ENCODE peak calls at places on chromosomes 16 and 17, in five cellular contexts. L is transverse colon, M is PC-9, S is cardiac muscle cell, K is GM23338. Z is an unnamed sample.

GRCh38 chr16:86911311-86911999 is 333.1 kb downstream of the FOXL1 start:
- DNase-seq in L (no peak), M (no peak), S (no peak), K (no peak), Z (no peak)

GRCh38 chr16:11506816-11507305 is 79.9 kb downstream of the LITAF start:
- DNase-seq in L (no peak), M (no peak), S (no peak), K (no peak), Z (no peak)

GRCh38 chr16:49498241-49499017 is 124.8 kb downstream of the C16orf78 start:
- DNase-seq in L (no peak), M (no peak), S (no peak), K (no peak), Z (no peak)

GRCh38 chr16:56980792-56981724 is 8.3 kb upstream of the NLRC5 start:
- DNase-seq in L (no peak), M (no peak), S (no peak), K (no peak), Z (no peak)

GRCh38 chr16:88315543-88316105 is 67.1 kb upstream of the ZNF469 start:
- DNase-seq in L (peak), M (peak), S (no peak), K (no peak), Z (no peak)

GRCh38 chr16:85428168-85428898 is 184.8 kb upstream of the GSE1 start:
- DNase-seq in L (peak), M (peak), S (no peak), K (peak), Z (no peak)

GRCh38 chr17:62670202-62670821 is 42.8 kb downstream of the MRC2 start:
- DNase-seq in L (no peak), M (no peak), S (peak), K (peak), Z (no peak)

GRCh38 chr17:74646231-74646630 is 22.7 kb upstream of the CD300E start:
- DNase-seq in L (no peak), M (no peak), S (no peak), K (peak), Z (no peak)

GRCh38 chr16:129075-129474 is 9.4 kb downstream of the NPRL3 start:
- DNase-seq in L (no peak), M (no peak), S (no peak), K (no peak), Z (no peak)

GRCh38 chr16:86158688-86159360 is 259.9 kb downstream of the IRF8 start:
- DNase-seq in L (no peak), M (no peak), S (no peak), K (peak), Z (no peak)

GRCh38 chr16:16861546-16861945 is 482.6 kb downstream of the NPIPA7 start:
- DNase-seq in L (peak), M (peak), S (peak), K (peak), Z (peak)

GRCh38 chr17:17070931-17071330 is 28.7 kb downstream of the MPRIP start:
- DNase-seq in L (peak), M (no peak), S (no peak), K (no peak), Z (no peak)

GRCh38 chr16:79602615-79603014 is 2.1 kb upstream of the MAF start:
- DNase-seq in L (no peak), M (no peak), S (no peak), K (no peak), Z (no peak)

GRCh38 chr16:88570691-88571092 is 489 bp downstream of the ZC3H18 start:
- DNase-seq in L (peak), M (no peak), S (peak), K (peak), Z (no peak)

GRCh38 chr17:50144845-50145531 is 5.5 kb downstream of the PPP1R9B start:
- DNase-seq in L (no peak), M (peak), S (no peak), K (no peak), Z (no peak)

GRCh38 chr17:57401556-57402488 is 145.5 kb downstream of the MSI2 start:
- DNase-seq in L (no peak), M (no peak), S (peak), K (peak), Z (no peak)

GRCh38 chr17:81164464-81165245 is 652 bp upstream of the PVALEF start:
- DNase-seq in L (no peak), M (no peak), S (no peak), K (no peak), Z (no peak)

GRCh38 chr16:47374629-47375028 is 86.2 kb downstream of the ITFG1 start:
- DNase-seq in L (no peak), M (no peak), S (no peak), K (no peak), Z (no peak)

GRCh38 chr17:43070257-43070656 is 45.2 kb downstream of the RND2 start:
- DNase-seq in L (no peak), M (no peak), S (no peak), K (no peak), Z (no peak)

GRCh38 chr16:86462334-86463084 is 47.8 kb upstream of the FOXF1 start:
- DNase-seq in L (peak), M (no peak), S (no peak), K (no peak), Z (no peak)

GRCh38 chr17:45861185-45861584 is 16.5 kb downstream of the SPPL2C start:
- DNase-seq in L (no peak), M (no peak), S (no peak), K (no peak), Z (no peak)

GRCh38 chr17:74117087-74117486 is 86.4 kb upstream of the RPL38 start:
- DNase-seq in L (no peak), M (no peak), S (no peak), K (no peak), Z (no peak)

GRCh38 chr17:15468142-15468541 is 721 bp upstream of the CDRT4 start:
- DNase-seq in L (peak), M (no peak), S (peak), K (no peak), Z (no peak)

GRCh38 chr17:35748323-35748960 is 4.6 kb downstream of the GAS2L2 start:
- DNase-seq in L (no peak), M (peak), S (no peak), K (no peak), Z (no peak)

GRCh38 chr16:85395207-85395912 is 217.8 kb upstream of the GSE1 start:
- DNase-seq in L (peak), M (peak), S (peak), K (no peak), Z (peak)

GRCh38 chr16:4111748-4112696 is 4.2 kb downstream of the ADCY9 start:
- DNase-seq in L (peak), M (no peak), S (no peak), K (no peak), Z (no peak)
- H3K4me3 ChIP-seq in L (peak), M (no peak), S (peak), K (peak), Z (peak)

GRCh38 chr16:74225278-74225677 is 71.3 kb upstream of the PSMD7 start:
- DNase-seq in L (no peak), M (no peak), S (no peak), K (no peak), Z (no peak)
- TF ChIP-seq CTCF in L (no peak), M (no peak), S (no peak), K (no peak), Z (no peak)

DNA sequence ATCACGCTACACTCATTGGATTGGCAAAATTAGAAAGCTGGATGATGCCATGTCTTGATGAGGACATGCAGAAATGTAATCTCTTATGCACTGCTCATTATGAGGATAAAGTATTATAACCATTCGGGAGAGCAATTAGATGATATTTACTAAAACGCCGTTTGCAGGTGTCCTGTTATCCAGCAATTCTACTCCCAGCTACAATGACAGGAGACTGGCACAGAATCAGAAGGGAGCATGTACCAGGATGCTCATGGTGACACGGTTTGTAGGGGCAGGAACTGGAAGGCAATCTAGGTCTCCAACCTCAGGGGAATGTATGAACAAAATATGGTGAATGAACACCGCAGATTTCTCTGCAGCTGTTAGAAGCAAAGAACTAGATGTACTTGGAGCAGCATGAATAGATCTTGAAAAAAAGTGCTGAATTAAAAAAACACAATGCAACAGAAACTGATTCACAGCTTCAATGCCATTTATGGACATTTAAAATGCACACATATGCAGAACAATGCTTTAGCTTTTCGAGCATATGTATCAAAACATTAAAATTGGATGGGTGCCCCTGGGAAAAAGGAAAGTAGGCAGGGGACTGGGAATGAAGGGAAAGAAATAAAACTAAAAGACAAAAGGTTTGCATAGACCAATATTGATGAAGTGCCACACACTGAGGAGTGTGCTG is 5.2 kb downstream of the KCTD13 start:
- DNase-seq in L (no peak), M (no peak), S (no peak), K (no peak), Z (no peak)
- H3K4me3 ChIP-seq in L (no peak), M (no peak), S (no peak), K (no peak), Z (no peak)

DNA sequence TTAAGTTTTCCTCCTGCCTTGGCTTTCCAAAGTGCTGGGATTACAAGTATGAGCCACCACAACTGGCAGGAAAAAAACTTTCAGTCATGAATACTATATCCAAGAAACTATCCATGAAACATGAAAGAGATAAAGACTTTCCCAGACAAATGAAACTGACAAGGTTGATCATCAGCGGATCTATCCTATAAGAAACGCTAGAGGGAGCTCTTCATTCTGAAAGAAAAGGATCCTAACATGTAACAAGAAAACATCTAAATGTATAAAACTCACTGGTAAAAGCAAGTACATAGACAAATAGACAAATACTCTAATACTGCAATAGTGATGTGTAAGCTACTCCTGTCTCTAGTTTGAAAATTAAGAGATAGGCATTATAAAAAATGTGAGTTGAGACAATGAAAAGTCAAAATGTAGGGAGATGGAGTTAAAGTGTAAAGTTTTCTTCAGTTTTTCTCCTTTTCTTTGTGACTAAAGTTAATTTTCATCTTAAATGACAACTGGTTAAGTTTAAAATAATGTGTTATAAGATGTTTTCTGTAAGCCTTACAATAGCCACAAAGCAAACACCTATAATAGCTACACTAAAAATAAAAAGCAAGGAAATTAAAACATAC is 79.6 kb upstream of the TEKT1 start:
- DNase-seq in L (no peak), M (no peak), S (peak), K (peak), Z (no peak)
- TF ChIP-seq CTCF in L (peak), M (peak), S (peak), K (peak), Z (peak)

GRCh38 chr17:83125515-83126274 is 46.3 kb downstream of the METRNL start:
- DNase-seq in L (peak), M (peak), S (no peak), K (no peak), Z (peak)

GRCh38 chr17:83124871-83125514 is 45.6 kb downstream of the METRNL start:
- DNase-seq in L (no peak), M (no peak), S (no peak), K (no peak), Z (no peak)

GRCh38 chr17:83122834-83123233 is 43.4 kb downstream of the METRNL start:
- DNase-seq in L (peak), M (no peak), S (no peak), K (peak), Z (peak)

GRCh38 chr17:83119987-83120864 is 40.8 kb downstream of the METRNL start:
- DNase-seq in L (peak), M (no peak), S (no peak), K (peak), Z (no peak)

DNA sequence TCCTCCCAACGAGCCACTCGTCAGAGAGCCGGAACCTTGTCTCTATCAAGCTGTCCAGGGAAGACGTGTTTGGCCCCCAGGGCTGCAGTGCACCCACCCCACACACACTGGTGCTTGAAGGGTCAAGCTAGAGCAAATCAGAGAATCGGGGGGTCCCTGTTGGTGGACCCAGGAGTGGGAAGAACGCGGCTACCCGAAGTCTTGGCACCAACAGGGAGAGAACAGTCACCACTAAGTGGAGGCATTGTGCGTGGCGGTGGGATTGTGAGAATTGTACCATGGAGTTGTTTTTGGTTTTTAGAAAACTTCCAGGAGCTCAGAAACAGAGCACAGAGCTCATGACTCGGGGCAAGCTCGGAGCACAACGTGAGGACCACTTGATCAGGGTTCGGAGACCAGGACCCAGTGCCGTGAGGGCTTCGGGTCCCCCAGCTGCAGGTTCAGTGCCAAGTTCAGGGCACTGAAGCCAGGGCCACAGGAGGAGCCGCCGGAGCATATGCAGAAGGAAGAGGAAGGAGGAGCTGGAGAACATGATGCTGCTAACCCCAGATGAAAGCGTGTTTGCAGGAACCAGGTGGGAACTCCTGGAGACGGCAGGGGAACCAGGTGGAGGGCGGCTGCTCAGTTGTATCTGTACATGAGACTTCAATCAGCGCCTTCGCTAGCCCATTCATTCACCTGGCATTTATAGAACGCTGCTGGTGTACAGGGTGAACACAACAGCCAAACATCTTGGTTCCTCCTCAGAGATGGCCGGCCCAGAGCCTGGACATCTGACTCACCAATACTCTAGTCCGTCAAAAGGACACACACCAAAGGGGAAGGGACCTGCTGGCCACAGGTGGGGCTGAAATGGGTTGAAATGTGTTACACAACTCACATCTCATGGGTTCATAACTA is 42.8 kb downstream of the METRNL start:
- DNase-seq in L (no peak), M (no peak), S (no peak), K (no peak), Z (no peak)
- H3K4me3 ChIP-seq in L (no peak), M (no peak), S (no peak), K (peak), Z (no peak)

DNA sequence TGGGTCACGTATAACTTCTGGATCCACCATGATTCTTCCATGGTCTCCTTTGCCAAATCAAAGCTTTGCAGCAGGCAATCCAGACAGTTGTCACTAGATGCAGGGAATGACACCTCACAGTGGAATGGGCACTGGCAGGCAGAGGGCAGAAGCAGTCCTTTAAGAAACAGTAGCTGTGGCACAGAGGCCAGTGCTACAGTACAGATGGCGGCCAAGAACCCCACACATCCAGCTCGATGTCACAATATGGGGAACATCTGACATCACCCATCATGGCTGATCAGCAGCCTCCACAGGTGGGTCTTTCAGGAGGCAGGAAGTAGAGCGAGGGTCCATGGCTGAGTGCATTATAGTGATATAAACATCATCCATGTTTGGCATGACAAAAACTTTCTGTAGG is 18.8 kb upstream of the ERN1 start:
- DNase-seq in L (no peak), M (peak), S (no peak), K (peak), Z (no peak)
- TF ChIP-seq CTCF in L (no peak), M (peak), S (peak), K (no peak), Z (peak)

DNA sequence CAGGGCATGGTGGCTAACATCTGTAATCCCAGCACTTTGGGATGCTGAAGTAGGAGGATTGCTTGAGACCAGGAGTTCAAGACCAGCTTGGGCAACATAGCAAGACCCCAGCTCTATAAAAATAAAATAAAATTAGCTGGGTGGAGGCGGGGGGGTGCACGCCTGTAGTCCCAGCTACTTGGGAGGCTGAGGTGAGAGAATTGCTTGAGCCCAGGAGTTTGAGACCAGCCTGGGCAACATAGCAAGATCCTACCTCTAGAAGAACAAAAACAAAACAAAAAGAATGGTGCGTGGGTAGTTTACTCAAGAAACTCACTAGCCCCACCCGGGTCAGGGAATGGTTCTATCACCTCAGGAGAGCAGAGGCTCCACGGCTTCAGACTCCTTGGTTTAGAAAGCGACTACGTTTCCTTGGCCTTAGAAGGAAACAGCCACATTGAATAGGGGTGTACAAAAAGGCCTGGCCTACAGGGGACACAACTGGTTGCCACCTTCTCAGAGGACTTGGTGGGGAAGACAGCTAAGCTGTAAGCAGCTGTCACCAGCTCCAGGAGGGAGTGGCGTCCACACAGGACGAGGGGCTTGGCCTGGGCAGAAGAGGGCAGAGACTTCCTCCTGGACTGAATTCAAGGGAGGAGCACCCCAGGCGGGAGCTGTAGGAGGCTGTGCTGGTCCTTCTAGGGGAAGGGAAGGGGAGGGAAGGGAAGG is 717 bp downstream of the TK1 start:
- DNase-seq in L (peak), M (peak), S (no peak), K (no peak), Z (no peak)
- H3K4me3 ChIP-seq in L (peak), M (peak), S (peak), K (peak), Z (peak)

GRCh38 chr17:8832711-8833352 is 33.7 kb upstream of the MFSD6L start:
- DNase-seq in L (peak), M (peak), S (peak), K (peak), Z (no peak)
- TF ChIP-seq CTCF in L (peak), M (peak), S (peak), K (peak), Z (peak)

GRCh38 chr16:30349695-30350094 is 5.4 kb downstream of the CD2BP2 start:
- DNase-seq in L (peak), M (no peak), S (no peak), K (no peak), Z (no peak)

GRCh38 chr16:30351001-30351441 is 4.1 kb downstream of the CD2BP2 start:
- DNase-seq in L (no peak), M (no peak), S (no peak), K (no peak), Z (no peak)

GRCh38 chr16:30350134-30350871 is 4.8 kb downstream of the CD2BP2 start:
- DNase-seq in L (peak), M (no peak), S (no peak), K (no peak), Z (no peak)

GRCh38 chr16:30348113-30348512 is 7.0 kb downstream of the CD2BP2 start:
- DNase-seq in L (no peak), M (no peak), S (no peak), K (no peak), Z (no peak)

GRCh38 chr16:30348929-30349328 is 6.2 kb downstream of the CD2BP2 start:
- DNase-seq in L (peak), M (no peak), S (no peak), K (no peak), Z (no peak)
- H3K4me3 ChIP-seq in L (no peak), M (no peak), S (no peak), K (no peak), Z (no peak)